ENCODE peak calls at places on chromosome 21, in ten cellular contexts. One of them, this sample, is unnamed.

GRCh38 chr21:27606422-27606821 is 639.5 kb upstream of the ADAMTS5 start:
- DNase-seq in neural progenitor cell: no peak
- DNase-seq in neural crest cell: no peak
- DNase-seq in HCT116: no peak
- DNase-seq in CD4-positive, alpha-beta T cell: no peak
- DNase-seq in brain microvascular endothelial cell: no peak
- DNase-seq in progenitor cell of endocrine pancreas: no peak
- DNase-seq in astrocyte of the cerebellum: no peak
- DNase-seq in AG04450: no peak
- DNase-seq in WTC11: no peak
- DNase-seq in this sample: no peak

GRCh38 chr21:20083336-20083735 is 914.9 kb upstream of the NCAM2 start:
- DNase-seq in neural progenitor cell: no peak
- DNase-seq in neural crest cell: no peak
- DNase-seq in HCT116: no peak
- DNase-seq in CD4-positive, alpha-beta T cell: no peak
- DNase-seq in brain microvascular endothelial cell: no peak
- DNase-seq in progenitor cell of endocrine pancreas: no peak
- DNase-seq in astrocyte of the cerebellum: no peak
- DNase-seq in AG04450: no peak
- DNase-seq in WTC11: no peak
- DNase-seq in this sample: no peak

GRCh38 chr21:44711327-44712202 is at the start of gene TSPEAR:
- DNase-seq in neural progenitor cell: peak
- DNase-seq in neural crest cell: no peak
- DNase-seq in HCT116: no peak
- DNase-seq in CD4-positive, alpha-beta T cell: no peak
- DNase-seq in brain microvascular endothelial cell: no peak
- DNase-seq in progenitor cell of endocrine pancreas: no peak
- DNase-seq in astrocyte of the cerebellum: no peak
- DNase-seq in AG04450: no peak
- DNase-seq in WTC11: no peak
- DNase-seq in this sample: no peak

GRCh38 chr21:43766734-43767497 is 9.2 kb downstream of the CSTB start:
- DNase-seq in neural progenitor cell: no peak
- DNase-seq in neural crest cell: no peak
- DNase-seq in HCT116: no peak
- DNase-seq in CD4-positive, alpha-beta T cell: no peak
- DNase-seq in brain microvascular endothelial cell: no peak
- DNase-seq in progenitor cell of endocrine pancreas: no peak
- DNase-seq in astrocyte of the cerebellum: no peak
- DNase-seq in AG04450: no peak
- DNase-seq in WTC11: no peak
- DNase-seq in this sample: no peak

GRCh38 chr21:44518684-44519083 is 21.3 kb downstream of the KRTAP10-1 start:
- DNase-seq in neural progenitor cell: no peak
- DNase-seq in neural crest cell: no peak
- DNase-seq in HCT116: no peak
- DNase-seq in CD4-positive, alpha-beta T cell: no peak
- DNase-seq in brain microvascular endothelial cell: no peak
- DNase-seq in progenitor cell of endocrine pancreas: no peak
- DNase-seq in astrocyte of the cerebellum: no peak
- DNase-seq in AG04450: no peak
- DNase-seq in WTC11: no peak
- DNase-seq in this sample: no peak

GRCh38 chr21:29235714-29236197 is 63.0 kb upstream of the BACH1 start:
- DNase-seq in neural progenitor cell: no peak
- DNase-seq in neural crest cell: no peak
- DNase-seq in HCT116: no peak
- DNase-seq in CD4-positive, alpha-beta T cell: no peak
- DNase-seq in brain microvascular endothelial cell: no peak
- DNase-seq in progenitor cell of endocrine pancreas: no peak
- DNase-seq in astrocyte of the cerebellum: no peak
- DNase-seq in AG04450: no peak
- DNase-seq in WTC11: no peak
- DNase-seq in this sample: no peak

GRCh38 chr21:36718951-36719501 is 20.1 kb downstream of the SIM2 start:
- DNase-seq in neural progenitor cell: no peak
- DNase-seq in neural crest cell: no peak
- DNase-seq in HCT116: peak
- DNase-seq in CD4-positive, alpha-beta T cell: no peak
- DNase-seq in brain microvascular endothelial cell: no peak
- DNase-seq in progenitor cell of endocrine pancreas: no peak
- DNase-seq in astrocyte of the cerebellum: no peak
- DNase-seq in AG04450: no peak
- DNase-seq in WTC11: no peak
- DNase-seq in this sample: no peak

GRCh38 chr21:37503848-37504467 is 137.4 kb downstream of the DYRK1A start:
- DNase-seq in neural progenitor cell: peak
- DNase-seq in neural crest cell: no peak
- DNase-seq in HCT116: no peak
- DNase-seq in CD4-positive, alpha-beta T cell: no peak
- DNase-seq in brain microvascular endothelial cell: peak
- DNase-seq in progenitor cell of endocrine pancreas: no peak
- DNase-seq in astrocyte of the cerebellum: peak
- DNase-seq in AG04450: peak
- DNase-seq in WTC11: no peak
- DNase-seq in this sample: no peak

GRCh38 chr21:20459838-20460237 is 538.4 kb upstream of the NCAM2 start:
- DNase-seq in neural progenitor cell: no peak
- DNase-seq in neural crest cell: no peak
- DNase-seq in HCT116: no peak
- DNase-seq in CD4-positive, alpha-beta T cell: no peak
- DNase-seq in brain microvascular endothelial cell: no peak
- DNase-seq in progenitor cell of endocrine pancreas: no peak
- DNase-seq in astrocyte of the cerebellum: no peak
- DNase-seq in AG04450: no peak
- DNase-seq in WTC11: no peak
- DNase-seq in this sample: no peak

GRCh38 chr21:26845750-26846035 is 484 bp upstream of the ADAMTS1 start:
- DNase-seq in neural progenitor cell: no peak
- DNase-seq in neural crest cell: no peak
- DNase-seq in HCT116: no peak
- DNase-seq in CD4-positive, alpha-beta T cell: no peak
- DNase-seq in brain microvascular endothelial cell: no peak
- DNase-seq in progenitor cell of endocrine pancreas: no peak
- DNase-seq in astrocyte of the cerebellum: no peak
- DNase-seq in AG04450: no peak
- DNase-seq in WTC11: no peak
- DNase-seq in this sample: no peak

GRCh38 chr21:16842716-16843115 is 670.1 kb upstream of the CXADR start:
- DNase-seq in neural progenitor cell: no peak
- DNase-seq in neural crest cell: no peak
- DNase-seq in HCT116: no peak
- DNase-seq in CD4-positive, alpha-beta T cell: no peak
- DNase-seq in brain microvascular endothelial cell: no peak
- DNase-seq in progenitor cell of endocrine pancreas: no peak
- DNase-seq in astrocyte of the cerebellum: no peak
- DNase-seq in AG04450: no peak
- DNase-seq in WTC11: no peak
- DNase-seq in this sample: no peak

GRCh38 chr21:22164912-22165311 is 1166.7 kb downstream of the NCAM2 start:
- DNase-seq in neural progenitor cell: no peak
- DNase-seq in neural crest cell: no peak
- DNase-seq in HCT116: no peak
- DNase-seq in CD4-positive, alpha-beta T cell: no peak
- DNase-seq in brain microvascular endothelial cell: no peak
- DNase-seq in progenitor cell of endocrine pancreas: no peak
- DNase-seq in astrocyte of the cerebellum: no peak
- DNase-seq in AG04450: no peak
- DNase-seq in WTC11: no peak
- DNase-seq in this sample: no peak

GRCh38 chr21:22791986-22792560 is 1793.9 kb downstream of the NCAM2 start:
- DNase-seq in neural progenitor cell: peak
- DNase-seq in neural crest cell: peak
- DNase-seq in HCT116: no peak
- DNase-seq in CD4-positive, alpha-beta T cell: no peak
- DNase-seq in brain microvascular endothelial cell: peak
- DNase-seq in progenitor cell of endocrine pancreas: no peak
- DNase-seq in astrocyte of the cerebellum: peak
- DNase-seq in AG04450: peak
- DNase-seq in WTC11: no peak
- DNase-seq in this sample: no peak

GRCh38 chr21:41419921-41420862 is 5.8 kb upstream of the MX1 start:
- DNase-seq in neural progenitor cell: peak
- DNase-seq in neural crest cell: peak
- DNase-seq in HCT116: peak
- DNase-seq in CD4-positive, alpha-beta T cell: peak
- DNase-seq in brain microvascular endothelial cell: peak
- DNase-seq in progenitor cell of endocrine pancreas: peak
- DNase-seq in astrocyte of the cerebellum: peak
- DNase-seq in AG04450: peak
- DNase-seq in WTC11: peak
- DNase-seq in this sample: peak

DNA sequence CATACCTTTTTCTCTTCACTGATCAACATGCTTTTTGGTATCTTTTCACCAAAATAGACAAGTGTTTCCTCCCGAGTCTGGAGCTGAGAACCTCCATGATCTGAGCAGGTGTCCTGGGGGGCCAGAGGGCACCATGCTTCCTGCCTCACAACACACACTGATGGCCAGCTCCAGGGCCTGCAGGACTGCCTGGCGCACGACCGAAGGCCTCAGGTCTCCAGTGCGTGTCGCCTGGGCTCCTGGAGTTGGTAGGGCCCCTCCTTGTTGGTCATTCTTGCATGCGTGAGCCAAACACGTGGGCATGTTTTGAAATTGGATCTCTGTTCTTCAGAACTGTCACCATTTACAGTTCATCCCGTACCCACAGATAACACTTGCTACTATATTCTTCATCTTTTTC is 64.4 kb downstream of the SLC37A1 start:
- DNase-seq in neural progenitor cell: no peak
- DNase-seq in neural crest cell: no peak
- DNase-seq in HCT116: no peak
- DNase-seq in CD4-positive, alpha-beta T cell: no peak
- DNase-seq in brain microvascular endothelial cell: no peak
- DNase-seq in progenitor cell of endocrine pancreas: no peak
- DNase-seq in astrocyte of the cerebellum: no peak
- DNase-seq in AG04450: no peak
- DNase-seq in WTC11: no peak
- DNase-seq in this sample: no peak
- TF ChIP-seq CTCF in neural progenitor cell: no peak
- TF ChIP-seq CTCF in neural crest cell: no peak
- TF ChIP-seq CTCF in HCT116: no peak
- TF ChIP-seq CTCF in CD4-positive, alpha-beta T cell: no peak
- TF ChIP-seq CTCF in brain microvascular endothelial cell: no peak
- TF ChIP-seq CTCF in progenitor cell of endocrine pancreas: no peak
- TF ChIP-seq CTCF in astrocyte of the cerebellum: no peak
- TF ChIP-seq CTCF in AG04450: no peak
- TF ChIP-seq CTCF in WTC11: no peak
- TF ChIP-seq CTCF in this sample: no peak

GRCh38 chr21:25750085-25750484 is 15.3 kb downstream of the GABPA start:
- DNase-seq in neural progenitor cell: no peak
- DNase-seq in neural crest cell: no peak
- DNase-seq in HCT116: no peak
- DNase-seq in CD4-positive, alpha-beta T cell: no peak
- DNase-seq in brain microvascular endothelial cell: no peak
- DNase-seq in progenitor cell of endocrine pancreas: no peak
- DNase-seq in astrocyte of the cerebellum: no peak
- DNase-seq in AG04450: no peak
- DNase-seq in WTC11: no peak
- DNase-seq in this sample: no peak
- TF ChIP-seq CTCF in neural progenitor cell: no peak
- TF ChIP-seq CTCF in neural crest cell: no peak
- TF ChIP-seq CTCF in HCT116: no peak
- TF ChIP-seq CTCF in CD4-positive, alpha-beta T cell: no peak
- TF ChIP-seq CTCF in brain microvascular endothelial cell: no peak
- TF ChIP-seq CTCF in progenitor cell of endocrine pancreas: no peak
- TF ChIP-seq CTCF in astrocyte of the cerebellum: no peak
- TF ChIP-seq CTCF in AG04450: no peak
- TF ChIP-seq CTCF in WTC11: no peak
- TF ChIP-seq CTCF in this sample: no peak

GRCh38 chr21:14121719-14122118 is 89.0 kb downstream of the LIPI start:
- DNase-seq in neural progenitor cell: no peak
- DNase-seq in neural crest cell: no peak
- DNase-seq in HCT116: no peak
- DNase-seq in CD4-positive, alpha-beta T cell: no peak
- DNase-seq in brain microvascular endothelial cell: no peak
- DNase-seq in progenitor cell of endocrine pancreas: no peak
- DNase-seq in astrocyte of the cerebellum: no peak
- DNase-seq in AG04450: no peak
- DNase-seq in WTC11: no peak
- DNase-seq in this sample: no peak

GRCh38 chr21:14115646-14116045 is 95.1 kb downstream of the LIPI start:
- DNase-seq in neural progenitor cell: no peak
- DNase-seq in neural crest cell: no peak
- DNase-seq in HCT116: no peak
- DNase-seq in CD4-positive, alpha-beta T cell: no peak
- DNase-seq in brain microvascular endothelial cell: no peak
- DNase-seq in progenitor cell of endocrine pancreas: no peak
- DNase-seq in astrocyte of the cerebellum: no peak
- DNase-seq in AG04450: no peak
- DNase-seq in WTC11: no peak
- DNase-seq in this sample: no peak

GRCh38 chr21:14116080-14116481 is 94.7 kb downstream of the LIPI start:
- DNase-seq in neural progenitor cell: no peak
- DNase-seq in neural crest cell: no peak
- DNase-seq in HCT116: no peak
- DNase-seq in CD4-positive, alpha-beta T cell: no peak
- DNase-seq in brain microvascular endothelial cell: no peak
- DNase-seq in progenitor cell of endocrine pancreas: no peak
- DNase-seq in astrocyte of the cerebellum: no peak
- DNase-seq in AG04450: no peak
- DNase-seq in WTC11: no peak
- DNase-seq in this sample: no peak

GRCh38 chr21:14119038-14119437 is 91.7 kb downstream of the LIPI start:
- DNase-seq in neural progenitor cell: peak
- DNase-seq in neural crest cell: no peak
- DNase-seq in HCT116: no peak
- DNase-seq in CD4-positive, alpha-beta T cell: no peak
- DNase-seq in brain microvascular endothelial cell: no peak
- DNase-seq in progenitor cell of endocrine pancreas: no peak
- DNase-seq in astrocyte of the cerebellum: no peak
- DNase-seq in AG04450: no peak
- DNase-seq in WTC11: no peak
- DNase-seq in this sample: no peak

GRCh38 chr21:14120091-14120734 is 90.5 kb downstream of the LIPI start:
- DNase-seq in neural progenitor cell: peak
- DNase-seq in neural crest cell: peak
- DNase-seq in HCT116: no peak
- DNase-seq in CD4-positive, alpha-beta T cell: no peak
- DNase-seq in brain microvascular endothelial cell: no peak
- DNase-seq in progenitor cell of endocrine pancreas: no peak
- DNase-seq in astrocyte of the cerebellum: no peak
- DNase-seq in AG04450: no peak
- DNase-seq in WTC11: peak
- DNase-seq in this sample: no peak
- TF ChIP-seq CTCF in neural progenitor cell: peak
- TF ChIP-seq CTCF in neural crest cell: peak
- TF ChIP-seq CTCF in HCT116: peak
- TF ChIP-seq CTCF in CD4-positive, alpha-beta T cell: peak
- TF ChIP-seq CTCF in brain microvascular endothelial cell: peak
- TF ChIP-seq CTCF in progenitor cell of endocrine pancreas: peak
- TF ChIP-seq CTCF in astrocyte of the cerebellum: peak
- TF ChIP-seq CTCF in AG04450: peak
- TF ChIP-seq CTCF in WTC11: peak
- TF ChIP-seq CTCF in this sample: no peak

DNA sequence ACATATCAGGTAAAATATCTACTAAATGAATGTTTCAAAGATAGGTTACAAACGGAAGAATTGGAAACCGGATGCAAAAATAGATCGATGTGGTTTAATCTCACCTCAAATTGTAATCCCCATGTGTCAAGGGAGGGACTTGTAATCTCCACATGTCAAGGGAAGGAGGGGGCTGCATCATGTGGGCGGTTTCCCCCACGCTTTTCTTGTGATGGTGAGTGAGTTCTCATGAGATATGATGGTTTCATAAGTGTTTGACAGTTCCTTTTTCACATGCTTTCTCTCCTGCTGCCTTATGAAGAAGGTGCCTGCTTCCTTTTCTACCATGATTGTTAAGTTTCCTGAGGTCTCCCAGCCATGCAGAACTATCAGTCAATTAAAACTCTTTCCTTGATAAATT is 408.7 kb upstream of the TMPRSS15 start:
- DNase-seq in neural progenitor cell: no peak
- DNase-seq in neural crest cell: no peak
- DNase-seq in HCT116: no peak
- DNase-seq in CD4-positive, alpha-beta T cell: no peak
- DNase-seq in brain microvascular endothelial cell: no peak
- DNase-seq in progenitor cell of endocrine pancreas: no peak
- DNase-seq in astrocyte of the cerebellum: no peak
- DNase-seq in AG04450: no peak
- DNase-seq in WTC11: no peak
- DNase-seq in this sample: no peak
- TF ChIP-seq CTCF in neural progenitor cell: no peak
- TF ChIP-seq CTCF in neural crest cell: no peak
- TF ChIP-seq CTCF in HCT116: no peak
- TF ChIP-seq CTCF in CD4-positive, alpha-beta T cell: no peak
- TF ChIP-seq CTCF in brain microvascular endothelial cell: no peak
- TF ChIP-seq CTCF in progenitor cell of endocrine pancreas: no peak
- TF ChIP-seq CTCF in astrocyte of the cerebellum: no peak
- TF ChIP-seq CTCF in AG04450: no peak
- TF ChIP-seq CTCF in WTC11: no peak
- TF ChIP-seq CTCF in this sample: no peak